ENCODE peak calls at places on chromosomes 11 and 22, in six cellular contexts. T is HepG2, M is H1, A is GM12891, O is GM12878, D is K562. N is an unnamed sample.
A peak's percentile ranks its signal among the peaks of the same experiment; 100 is the strongest.

GRCh38 chr11:132078677-132079076 is 708.3 kb downstream of the NTM start:
- DNase-seq in M (no peak), D (no peak), T (no peak), A (no peak), O (no peak), N (no peak)

GRCh38 chr22:40898850-40899357 is 37.0 kb upstream of the DNAJB7 start:
- DNase-seq in D (peak; percentile 34), M (no peak), T (peak; percentile 62), A (peak; percentile 31), O (peak; percentile 44), N (peak; percentile 18)

GRCh38 chr22:48287031-48287430 is 1524.6 kb downstream of the TBC1D22A start:
- DNase-seq in A (no peak), D (no peak), T (no peak), M (no peak), O (no peak), N (no peak)

GRCh38 chr11:830295-831131 is 2.2 kb upstream of the CD151 start:
- DNase-seq in O (no peak), T (peak; percentile 74), D (no peak), M (no peak), A (no peak), N (peak; percentile 80)

GRCh38 chr11:2780850-2781412 is 81.1 kb upstream of the KCNQ1OT1 start:
- DNase-seq in M (no peak), T (no peak), A (no peak), D (no peak), O (no peak), N (no peak)

GRCh38 chr11:77009533-77010160 is 24.6 kb upstream of the B3GNT6 start:
- DNase-seq in T (no peak), D (no peak), A (no peak), M (no peak), O (no peak), N (no peak)

GRCh38 chr11:28383471-28383870 is 275.3 kb downstream of the METTL15 start:
- DNase-seq in A (no peak), M (no peak), D (no peak), O (no peak), T (no peak), N (no peak)

GRCh38 chr11:119130662-119131061 is 9.3 kb downstream of the HINFP start:
- DNase-seq in A (no peak), M (no peak), D (no peak), O (no peak), T (peak; percentile 56), N (no peak)

GRCh38 chr11:121376135-121376534 is 76.0 kb upstream of the SORL1 start:
- DNase-seq in T (no peak), O (no peak), M (no peak), D (no peak), A (no peak), N (no peak)

GRCh38 chr11:68116892-68117435 is 4.2 kb downstream of the CHKA start:
- DNase-seq in A (no peak), D (no peak), M (no peak), T (no peak), O (no peak), N (no peak)

GRCh38 chr22:41779889-41780505 is 20.5 kb upstream of the CCDC134 start:
- DNase-seq in D (no peak), A (no peak), O (no peak), M (no peak), T (no peak), N (no peak)

GRCh38 chr11:65355776-65356393 is 1.3 kb downstream of the TIGD3 start:
- DNase-seq in M (no peak), T (no peak), D (no peak), A (no peak), O (no peak), N (no peak)

GRCh38 chr11:65355013-65355775 is 643 bp downstream of the TIGD3 start:
- DNase-seq in M (no peak), D (peak; percentile 87), A (peak; percentile 71), O (no peak), T (peak; percentile 15), N (peak; percentile 70)

GRCh38 chr11:65353376-65353775 is 1.2 kb upstream of the TIGD3 start:
- DNase-seq in O (no peak), T (no peak), A (no peak), D (no peak), M (no peak), N (no peak)

GRCh38 chr11:65353900-65354264 is 669 bp upstream of the TIGD3 start:
- DNase-seq in T (no peak), D (no peak), M (no peak), O (no peak), A (no peak), N (no peak)

DNA sequence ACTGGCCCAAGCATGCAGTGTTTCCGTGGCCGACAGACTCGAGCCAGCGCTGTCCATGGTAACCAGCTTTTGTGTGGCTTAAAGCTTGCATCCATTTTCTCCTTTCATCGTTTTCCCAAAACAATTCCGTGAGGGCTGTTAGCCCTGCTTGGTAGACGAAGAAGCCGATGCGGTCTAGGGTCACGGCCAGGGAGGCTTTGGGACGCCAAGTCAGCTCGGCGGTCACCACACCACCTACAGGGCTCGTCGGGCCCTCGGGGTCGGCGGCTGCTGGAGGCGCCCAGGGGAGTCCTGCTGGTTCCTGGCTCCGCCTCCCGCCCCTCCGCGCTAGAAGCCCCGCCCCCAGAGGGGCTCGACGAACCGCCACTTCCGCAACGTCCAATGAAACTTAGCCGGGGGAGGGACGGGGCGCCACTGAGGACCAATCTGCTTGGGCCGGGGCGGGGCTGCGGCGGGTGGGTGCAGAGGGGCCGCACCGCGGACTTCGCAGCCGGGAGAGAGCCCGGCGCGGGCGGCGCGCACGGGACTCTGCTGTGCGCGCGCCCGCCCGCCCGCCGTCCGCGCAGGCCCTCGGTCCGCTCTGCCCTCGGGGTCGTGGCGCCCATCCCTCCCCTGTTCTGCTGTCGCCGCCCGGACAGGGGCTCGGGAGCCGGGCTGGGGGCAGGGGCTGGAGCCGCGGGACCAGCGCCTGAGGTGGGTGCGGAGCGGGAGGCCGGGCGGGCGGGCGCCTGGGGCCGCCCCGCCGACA is at the start of gene TIGD3:
- DNase-seq in M (peak; percentile 85), D (peak; percentile 99), A (peak; percentile 99), O (peak; percentile 75), T (peak; percentile 92), N (peak; percentile 100)
- TF ChIP-seq POLR2A in M (no peak), D (peak; percentile 42), A (no peak), O (peak; percentile 84), T (peak; percentile 92), N (peak; percentile 50)

GRCh38 chr11:127106142-127106541 is 105.6 kb upstream of the KIRREL3 start:
- DNase-seq in M (no peak), T (no peak), O (no peak), D (no peak), A (no peak), N (no peak)
- TF ChIP-seq POLR2AphosphoS5 in M (no peak), T (no peak), O (no peak), D (no peak), A (no peak), N (no peak)

DNA sequence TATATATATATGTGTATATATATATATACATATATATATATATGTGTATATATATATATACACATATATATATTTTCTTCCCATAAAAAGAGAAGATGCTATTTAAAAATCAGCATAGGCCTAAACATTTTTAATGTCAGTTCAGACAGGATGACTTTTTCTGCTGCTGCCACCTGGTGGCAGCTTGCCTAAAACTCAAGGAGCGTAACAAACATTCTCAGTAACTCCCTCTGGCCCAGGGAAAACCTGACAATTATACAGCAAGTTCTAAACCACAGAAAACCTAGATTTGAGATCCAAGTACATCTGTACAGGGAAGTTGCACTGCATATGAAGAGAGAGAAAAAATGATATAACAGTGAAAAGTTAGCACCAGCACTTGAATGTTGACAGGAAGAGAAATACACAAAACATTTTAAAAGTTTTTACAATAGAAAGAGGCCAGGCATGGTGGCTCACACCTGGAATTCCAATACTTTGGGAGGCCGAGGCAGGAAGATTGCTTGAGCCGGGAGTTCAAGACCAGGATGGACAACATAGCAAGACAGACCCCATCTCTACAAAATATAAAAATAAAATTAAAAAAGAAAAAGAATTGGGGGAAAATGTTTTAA is 16.6 kb downstream of the OR8A1 start:
- DNase-seq in M (peak; percentile 39), O (no peak), D (peak; percentile 46), T (peak; percentile 33), A (no peak), N (no peak)
- TF ChIP-seq TAF1 in M (no peak), O (no peak), D (no peak), T (no peak), A (no peak), N (no peak)

GRCh38 chr22:20998411-20999336 is 3.2 kb downstream of the THAP7 start:
- DNase-seq in D (no peak), O (no peak), A (no peak), T (no peak), M (no peak), N (no peak)
- TF ChIP-seq POLR2A in D (no peak), O (peak; percentile 41), A (peak; percentile 26), T (peak; percentile 64), M (no peak), N (peak; percentile 17)

GRCh38 chr11:48036011-48036410 is 55.7 kb downstream of the PTPRJ start:
- DNase-seq in A (no peak), O (no peak), T (no peak), D (no peak), M (no peak), N (no peak)
- TF ChIP-seq POLR2AphosphoS5 in A (no peak), O (no peak), T (no peak), D (no peak), M (no peak), N (no peak)

DNA sequence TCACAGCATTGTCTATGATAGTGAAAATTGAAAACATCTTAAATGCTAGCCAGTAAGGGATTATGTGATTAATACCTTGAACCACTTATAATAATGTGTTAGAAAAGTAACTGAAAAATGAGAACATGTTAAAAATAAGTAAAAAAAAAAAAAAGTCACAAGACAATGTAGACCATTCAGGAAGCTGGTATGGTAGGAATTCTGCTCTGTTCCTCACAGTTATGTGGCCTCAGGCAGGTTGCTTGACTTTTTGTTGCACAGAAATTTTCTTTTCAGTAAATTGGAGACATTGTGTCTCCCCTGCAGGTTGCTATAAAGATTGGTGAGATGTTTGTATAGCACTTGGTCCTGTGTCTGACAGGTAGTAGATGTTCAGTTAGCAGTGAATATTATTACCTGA is 17.3 kb upstream of the PLET1 start:
- DNase-seq in T (peak; percentile 29), M (no peak), O (no peak), D (no peak), A (no peak), N (no peak)
- TF ChIP-seq TAF1 in T (no peak), M (no peak), O (no peak), D (no peak), A (no peak), N (no peak)

GRCh38 chr11:129896062-129896461 is 684 bp upstream of the NFRKB start:
- DNase-seq in A (no peak), M (no peak), T (no peak), O (no peak), D (no peak), N (no peak)

GRCh38 chr11:129894281-129895125 is 875 bp downstream of the NFRKB start:
- DNase-seq in D (no peak), T (no peak), O (no peak), M (no peak), A (peak; percentile 15), N (peak; percentile 16)

GRCh38 chr11:129895126-129896041 is at the start of gene NFRKB:
- DNase-seq in O (peak; percentile 9), A (peak; percentile 97), D (peak; percentile 98), T (peak; percentile 72), M (peak; percentile 75), N (peak; percentile 96)
- TF ChIP-seq POLR2A in O (peak; percentile 85), A (peak; percentile 27), D (peak; percentile 84), T (peak; percentile 93), M (peak; percentile 72), N (peak; percentile 57)

GRCh38 chr11:44992181-44992582 is 41.5 kb upstream of the TP53I11 start:
- DNase-seq in O (no peak), A (no peak), T (no peak), M (no peak), D (no peak), N (no peak)
- TF ChIP-seq POLR2AphosphoS5 in O (no peak), A (no peak), T (no peak), M (no peak), D (no peak), N (no peak)

GRCh38 chr11:58739725-58740430 is 8.1 kb upstream of the GLYAT start:
- DNase-seq in M (no peak), A (no peak), T (no peak), D (peak; percentile 46), O (no peak), N (no peak)
- TF ChIP-seq TAF1 in M (no peak), A (no peak), T (no peak), D (no peak), O (no peak), N (no peak)